ENCODE peak calls at places on chromosomes 2 and 18, in four cellular contexts. S is heart left ventricle, L is right cardiac atrium, P is stomach. A is an unnamed sample.

GRCh38 chr18:28637897-28638296 is 461.0 kb upstream of the CDH2 start:
- DNase-seq in P (no peak), S (no peak), L (no peak), A (no peak)

GRCh38 chr18:10928971-10929373 is 220.4 kb downstream of the PIEZO2 start:
- DNase-seq in S (no peak), P (no peak), L (no peak), A (no peak)

GRCh38 chr2:191065785-191066184 is 51.8 kb upstream of the STAT1 start:
- DNase-seq in S (no peak), L (no peak), P (no peak), A (no peak)

GRCh38 chr2:53668624-53669026 is 99.0 kb upstream of the CHAC2 start:
- DNase-seq in S (peak), P (no peak), L (no peak), A (no peak)

GRCh38 chr2:99150691-99151090 is 4.1 kb downstream of the TSGA10 start:
- DNase-seq in L (no peak), S (no peak), P (no peak), A (no peak)

GRCh38 chr2:105824446-105824845 is 79.7 kb downstream of the NCK2 start:
- DNase-seq in S (no peak), P (no peak), L (no peak), A (no peak)

GRCh38 chr18:33924576-33924975 is 300.1 kb downstream of the NOL4 start:
- DNase-seq in L (no peak), P (no peak), S (no peak), A (no peak)

GRCh38 chr2:190999949-191000665 is 13.9 kb downstream of the STAT1 start:
- DNase-seq in L (no peak), P (no peak), S (no peak), A (no peak)

GRCh38 chr2:30979822-30980245 is 158.4 kb downstream of the GALNT14 start:
- DNase-seq in L (peak), S (peak), P (no peak), A (no peak)

GRCh38 chr2:100470898-100471514 is 724 bp downstream of the NMS start:
- DNase-seq in P (no peak), L (peak), S (no peak), A (no peak)

GRCh38 chr2:57549642-57550102 is 496.9 kb upstream of the VRK2 start:
- DNase-seq in S (no peak), P (no peak), L (no peak), A (no peak)

GRCh38 chr2:205930209-205930608 is 155.8 kb downstream of the INO80D start:
- DNase-seq in S (no peak), L (no peak), P (no peak), A (no peak)

GRCh38 chr2:148867079-148867769 is 7.8 kb upstream of the KIF5C start:
- DNase-seq in P (no peak), S (no peak), L (no peak), A (no peak)

GRCh38 chr18:60329131-60329530 is 43.4 kb downstream of the MC4R start:
- DNase-seq in L (no peak), S (no peak), P (no peak), A (no peak)

GRCh38 chr18:35215026-35215425 is 25.8 kb upstream of the ZNF397 start:
- DNase-seq in L (no peak), S (no peak), P (no peak), A (no peak)

GRCh38 chr2:210681481-210681880 is 125.1 kb downstream of the CPS1 start:
- DNase-seq in L (no peak), P (no peak), S (no peak), A (no peak)

GRCh38 chr2:57497489-57498096 is 549.0 kb upstream of the VRK2 start:
- DNase-seq in S (peak), L (peak), P (peak), A (no peak)

GRCh38 chr2:33340265-33340664 is 136.2 kb upstream of the RASGRP3 start:
- DNase-seq in P (no peak), L (peak), S (peak), A (peak)

GRCh38 chr2:240818293-240818542 is 1.8 kb downstream of the KIF1A start:
- DNase-seq in S (no peak), P (peak), L (no peak), A (no peak)

GRCh38 chr2:216533504-216534068 is 34.9 kb downstream of the RPL37A start:
- DNase-seq in L (no peak), P (no peak), S (no peak), A (no peak)

GRCh38 chr2:236172238-236172865 is 4.2 kb upstream of the GBX2 start:
- DNase-seq in P (no peak), S (no peak), L (no peak), A (no peak)

GRCh38 chr2:233280114-233280693 is 27.4 kb upstream of the SAG start:
- DNase-seq in L (no peak), S (no peak), P (no peak), A (no peak)

GRCh38 chr2:201929627-201930026 is 104.0 kb upstream of the FZD7 start:
- DNase-seq in P (no peak), L (no peak), S (no peak), A (no peak)

GRCh38 chr2:31347788-31348187 is 66.8 kb downstream of the XDH start:
- DNase-seq in P (no peak), S (no peak), L (no peak), A (no peak)

GRCh38 chr18:6521804-6522418 is 107.2 kb upstream of the L3MBTL4 start:
- DNase-seq in L (no peak), S (no peak), P (peak), A (peak)

GRCh38 chr2:19038096-19039015 is 320.1 kb downstream of the OSR1 start:
- DNase-seq in P (no peak), S (no peak), L (no peak), A (no peak)

GRCh38 chr18:26746284-26747130 is 119.0 kb downstream of the AQP4 start:
- DNase-seq in L (no peak), S (no peak), P (no peak), A (no peak)

GRCh38 chr18:68666316-68666715 is 48.6 kb downstream of the TMX3 start:
- DNase-seq in P (no peak), L (no peak), S (no peak), A (no peak)

GRCh38 chr18:79384151-79384807 is 11.5 kb upstream of the NFATC1 start:
- DNase-seq in S (no peak), L (no peak), P (no peak), A (no peak)

GRCh38 chr2:96093528-96093927 is 22.8 kb downstream of the ADRA2B start:
- DNase-seq in S (no peak), P (no peak), L (no peak), A (no peak)

GRCh38 chr2:119429225-119430000 is 2.2 kb upstream of the TMEM37 start:
- DNase-seq in P (no peak), L (no peak), S (no peak), A (no peak)

GRCh38 chr2:202377308-202377736 is 1.2 kb downstream of the BMPR2 start:
- DNase-seq in L (peak), P (peak), S (peak), A (peak)

GRCh38 chr18:56563568-56563967 is 74.8 kb downstream of the TXNL1 start:
- DNase-seq in L (no peak), P (no peak), S (no peak), A (no peak)

GRCh38 chr2:127700527-127701192 is 637 bp upstream of the SFT2D3 start:
- DNase-seq in P (peak), L (peak), S (peak), A (peak)

GRCh38 chr18:42192251-42193248 is 237.5 kb downstream of the PIK3C3 start:
- DNase-seq in S (no peak), P (no peak), L (no peak), A (no peak)

GRCh38 chr2:29113027-29113686 is 2.1 kb upstream of the CLIP4 start:
- DNase-seq in L (no peak), S (no peak), P (no peak), A (no peak)

GRCh38 chr2:1854747-1855146 is 110.4 kb upstream of the PXDN start:
- DNase-seq in P (no peak), L (peak), S (no peak), A (no peak)

GRCh38 chr2:133713049-133713580 is 144.9 kb upstream of the NCKAP5 start:
- DNase-seq in L (no peak), P (no peak), S (no peak), A (no peak)

GRCh38 chr2:9556121-9556869 is 665 bp upstream of the ADAM17 start:
- DNase-seq in L (no peak), P (no peak), S (no peak), A (no peak)

GRCh38 chr2:9555338-9556120 is at the start of gene ADAM17:
- DNase-seq in S (peak), L (peak), P (peak), A (peak)

GRCh38 chr2:9560628-9561027 is 5.0 kb upstream of the ADAM17 start:
- DNase-seq in L (no peak), P (no peak), S (no peak), A (no peak)

GRCh38 chr2:9554841-9555337 is 741 bp downstream of the ADAM17 start:
- DNase-seq in P (no peak), S (peak), L (no peak), A (no peak)

DNA sequence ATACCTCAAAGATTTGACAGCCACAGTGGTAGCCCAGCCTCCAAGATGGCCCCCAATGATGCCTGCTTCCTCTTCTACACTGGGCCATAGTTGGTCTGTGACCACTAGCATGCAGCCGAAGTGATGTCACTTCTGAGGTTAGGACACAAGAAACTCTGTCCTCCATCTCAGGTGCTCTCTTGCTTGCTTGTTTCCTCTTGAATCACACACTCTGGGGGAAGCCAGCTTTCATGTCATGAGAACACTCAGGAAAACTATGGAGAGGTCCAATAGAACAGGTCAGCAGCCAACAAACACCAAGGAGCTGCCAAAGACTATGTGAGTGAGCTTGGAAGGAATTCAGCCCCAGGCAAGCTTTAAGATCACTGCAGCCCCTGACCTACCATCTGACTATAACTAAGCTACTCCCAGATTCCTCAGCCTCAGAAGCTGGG is 3.3 kb upstream of the ADAM17 start:
- DNase-seq in S (no peak), L (no peak), P (no peak), A (no peak)
- H3K4me3 ChIP-seq in S (no peak), L (no peak), P (no peak), A (no peak)

GRCh38 chr2:8597526-8598225 is 84.2 kb upstream of the ID2 start:
- DNase-seq in P (no peak), L (no peak), S (no peak), A (peak)
- H3K27ac ChIP-seq in P (no peak), L (no peak), S (no peak), A (peak)

GRCh38 chr2:213252206-213252605 is 32.1 kb upstream of the SPAG16 start:
- DNase-seq in P (no peak), S (no peak), L (no peak), A (no peak)
- H3K4me3 ChIP-seq in P (no peak), S (no peak), L (no peak), A (no peak)

DNA sequence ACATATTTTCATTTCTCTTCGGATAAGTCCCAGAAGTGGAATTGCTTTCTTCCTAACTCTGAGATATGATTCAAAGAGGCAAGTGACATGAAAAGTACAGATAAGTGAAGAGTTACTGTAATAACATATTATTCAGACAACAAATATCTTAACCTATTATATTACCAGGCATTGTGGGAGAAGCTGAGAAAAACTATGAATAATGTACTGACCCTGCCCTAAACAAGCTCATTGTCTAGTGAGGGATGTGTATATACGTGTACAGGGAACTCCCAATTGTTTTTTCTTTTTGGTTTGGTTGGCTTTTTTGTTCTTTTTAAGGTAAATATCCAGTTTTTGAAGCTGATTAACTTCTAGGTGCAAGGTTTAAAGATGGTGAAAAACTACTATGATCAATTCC is 26.5 kb downstream of the NCKAP1 start:
- DNase-seq in S (no peak), P (no peak), L (no peak), A (no peak)
- H3K27ac ChIP-seq in S (no peak), P (no peak), L (no peak), A (no peak)

GRCh38 chr2:159090514-159091201 is 122.2 kb downstream of the TANC1 start:
- DNase-seq in S (no peak), P (no peak), L (no peak), A (no peak)
- H3K4me3 ChIP-seq in S (no peak), P (no peak), L (no peak), A (no peak)

DNA sequence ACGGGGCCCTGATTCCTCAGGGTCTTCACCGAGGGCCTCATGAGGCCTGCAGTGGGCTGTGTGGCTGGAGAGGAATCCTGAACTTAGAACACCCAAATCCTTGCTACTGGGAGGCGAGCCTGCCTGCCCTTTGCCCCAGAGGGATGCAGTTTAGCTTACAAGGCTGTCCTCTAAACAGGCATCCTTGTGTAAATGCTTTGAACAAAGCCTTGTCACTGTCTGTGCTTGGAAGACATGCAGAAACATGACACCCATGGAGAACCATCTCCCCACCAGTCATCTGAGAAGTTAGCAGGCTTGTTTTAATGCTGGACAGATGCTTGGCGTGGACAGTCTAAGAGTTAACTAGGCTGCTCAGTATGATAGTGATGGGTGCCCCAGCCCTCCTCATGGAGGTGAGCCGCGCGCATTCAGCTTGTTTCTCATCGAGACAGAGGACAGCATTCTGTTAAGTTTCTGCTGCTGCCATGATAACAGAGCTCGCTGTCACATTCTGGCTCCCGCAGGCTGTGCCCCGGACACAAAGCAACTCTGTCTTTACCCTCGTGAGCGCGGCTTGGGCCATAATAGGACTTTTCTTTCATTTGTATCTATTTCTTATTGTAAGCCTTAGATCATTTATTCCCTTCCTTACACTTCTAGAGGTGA is 42.8 kb downstream of the ADI1 start:
- DNase-seq in L (peak), S (no peak), P (no peak), A (no peak)
- H3K27ac ChIP-seq in L (peak), S (no peak), P (no peak), A (no peak)

GRCh38 chr18:8614875-8615274 is 5.6 kb downstream of the RAB12 start:
- DNase-seq in L (no peak), S (no peak), P (no peak), A (no peak)
- H3K4me3 ChIP-seq in L (no peak), S (no peak), P (no peak), A (no peak)

GRCh38 chr2:172095905-172096660 is 6.6 kb downstream of the DLX2 start:
- DNase-seq in S (no peak), L (no peak), P (no peak), A (no peak)

GRCh38 chr2:172098287-172098649 is 4.4 kb downstream of the DLX2 start:
- DNase-seq in P (no peak), L (no peak), S (no peak), A (no peak)

GRCh38 chr2:172097557-172098131 is 5.1 kb downstream of the DLX2 start:
- DNase-seq in S (no peak), L (no peak), P (no peak), A (no peak)

GRCh38 chr2:172095146-172095904 is 7.4 kb downstream of the DLX2 start:
- DNase-seq in S (no peak), P (peak), L (no peak), A (no peak)

DNA sequence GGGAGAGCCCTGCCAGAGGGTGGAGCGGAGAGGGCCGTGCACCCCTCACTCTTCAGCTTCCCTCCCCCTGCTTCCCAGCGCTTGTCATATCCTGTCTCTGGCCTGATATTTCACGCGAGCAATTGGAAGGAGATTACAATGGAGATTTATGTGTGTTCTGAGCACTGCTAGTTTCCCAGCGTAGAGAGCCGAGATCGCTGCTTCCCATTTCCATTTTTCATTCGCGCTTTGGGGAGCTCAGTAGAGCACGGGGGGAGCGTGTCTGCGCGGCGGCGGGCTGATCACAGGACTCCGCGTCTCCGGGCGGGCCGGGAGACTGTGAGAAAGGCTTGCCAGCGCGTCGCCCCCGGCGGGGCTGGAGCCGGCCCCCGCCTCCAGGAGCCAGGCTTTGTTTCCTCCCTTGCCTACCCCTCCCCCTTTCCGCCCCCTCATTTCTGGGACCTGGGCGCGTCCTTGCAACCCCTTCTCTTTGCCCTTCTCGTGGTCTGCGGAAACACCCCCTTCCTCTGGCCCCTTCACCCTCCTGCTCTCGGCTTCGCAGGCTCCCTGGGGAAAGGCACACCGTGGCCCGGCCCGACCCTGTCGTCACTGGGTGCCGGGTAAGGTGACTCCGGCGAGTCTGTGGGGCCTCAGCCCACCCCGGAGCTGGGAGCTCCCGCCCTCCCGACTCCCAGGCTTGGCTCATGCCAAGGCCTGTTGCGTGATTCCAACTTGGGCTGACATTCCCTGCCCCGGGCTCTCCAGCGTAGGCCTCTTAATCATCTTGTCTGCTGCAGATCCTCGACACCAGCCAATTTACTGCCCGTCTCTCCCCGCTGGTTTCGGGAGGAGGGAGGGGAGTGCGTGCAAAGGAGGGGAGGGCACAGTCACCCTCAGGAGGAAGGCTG is 5.8 kb downstream of the DLX2 start:
- DNase-seq in P (no peak), L (no peak), S (no peak), A (no peak)
- H3K27ac ChIP-seq in P (no peak), L (no peak), S (no peak), A (no peak)

GRCh38 chr2:218389333-218390150 is 7.5 kb downstream of the SLC11A1 start:
- DNase-seq in L (no peak), P (no peak), S (no peak), A (no peak)

GRCh38 chr2:218387369-218388194 is 5.5 kb downstream of the SLC11A1 start:
- DNase-seq in S (peak), L (peak), P (peak), A (peak)

GRCh38 chr2:218384975-218385374 is 2.9 kb downstream of the SLC11A1 start:
- DNase-seq in L (no peak), P (no peak), S (no peak), A (no peak)

GRCh38 chr2:218383892-218384519 is 1.9 kb downstream of the SLC11A1 start:
- DNase-seq in L (no peak), S (no peak), P (no peak), A (no peak)

DNA sequence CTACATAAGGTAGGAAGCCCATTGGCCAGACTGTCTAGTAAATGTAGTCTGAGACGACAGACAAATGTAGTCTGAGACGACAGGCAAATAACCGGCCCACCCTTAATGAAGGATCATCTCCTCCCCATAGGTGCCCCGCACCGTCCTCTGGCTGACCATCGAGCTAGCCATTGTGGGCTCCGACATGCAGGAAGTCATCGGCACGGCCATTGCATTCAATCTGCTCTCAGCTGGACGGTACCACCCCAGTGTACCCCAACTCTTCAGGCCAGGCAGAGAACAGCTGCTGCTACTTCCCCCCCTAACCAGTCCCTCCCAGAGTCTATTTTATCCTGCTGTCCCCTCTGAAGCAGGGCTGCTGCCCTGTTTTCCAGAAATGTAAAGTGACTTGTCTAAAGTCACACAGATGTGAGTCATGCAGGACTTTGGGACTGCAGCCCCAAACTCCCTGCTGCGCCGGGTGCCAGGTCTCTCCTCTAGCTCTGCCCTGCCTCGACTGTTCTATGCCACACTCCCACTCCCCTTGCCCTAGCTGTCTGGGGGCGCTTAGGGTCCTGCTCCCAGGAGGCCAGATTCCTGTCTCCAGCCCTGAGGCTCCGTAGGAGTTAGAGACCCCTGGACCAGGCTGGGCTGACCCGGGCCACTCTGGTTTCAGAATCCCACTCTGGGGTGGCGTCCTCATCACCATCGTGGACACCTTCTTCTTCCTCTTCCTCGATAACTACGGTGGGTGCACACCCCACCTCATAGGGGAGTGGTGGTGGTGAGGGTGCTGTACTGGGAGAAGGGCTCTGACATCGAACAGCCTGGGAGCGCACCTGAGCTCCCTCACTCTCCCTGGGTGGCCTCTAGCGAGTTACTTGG is 4.7 kb downstream of the SLC11A1 start:
- DNase-seq in S (no peak), L (no peak), P (no peak), A (no peak)
- H3K4me3 ChIP-seq in S (peak), L (no peak), P (peak), A (peak)

GRCh38 chr2:11865378-11865777 is 118.9 kb downstream of the LPIN1 start:
- DNase-seq in S (no peak), P (no peak), L (no peak), A (no peak)
- H3K27ac ChIP-seq in S (no peak), P (no peak), L (no peak), A (no peak)

A was measured in right lobe of liver.